ENCODE peak calls at places on chromosomes 6 and 20, in nine cellular contexts. Z is lower leg skin; L is brain microvascular endothelial cell; G is CD8-positive, alpha-beta T cell; T is stromal cell of bone marrow; Q is memory B cell; O is NCI-H1105; W is AG10803; K is AG08395. D is an unnamed sample.
A peak's percentile ranks its signal among the peaks of the same experiment; 100 is the strongest.

GRCh38 chr20:25294459-25295385 is 46.8 kb downstream of the PYGB start:
- DNase-seq in Z (no peak), L (peak; percentile 38), G (peak; percentile 64), T (no peak), Q (peak; percentile 41), O (no peak), W (peak; percentile 31), K (peak; percentile 75), D (peak; percentile 38)

GRCh38 chr6:128519132-128519930 is 1.1 kb downstream of the PTPRK start:
- DNase-seq in Z (peak; percentile 34), L (no peak), G (peak; percentile 29), T (peak; percentile 14), Q (no peak), O (peak; percentile 69), W (peak; percentile 50), K (peak; percentile 20), D (peak; percentile 67)

GRCh38 chr20:53608456-53609413 is 15.1 kb upstream of the ZNF217 start:
- DNase-seq in Z (no peak), L (no peak), G (peak; percentile 38), T (no peak), Q (no peak), O (no peak), W (peak; percentile 29), K (no peak), D (peak; percentile 33)

GRCh38 chr6:36387440-36388303 is at the start of gene ETV7:
- DNase-seq in Z (no peak), L (no peak), G (peak; percentile 20), T (peak; percentile 7), Q (peak; percentile 29), O (no peak), W (peak; percentile 24), K (peak; percentile 50), D (no peak)

GRCh38 chr6:107390056-107390455 is 69.3 kb downstream of the PDSS2 start:
- DNase-seq in Z (no peak), L (no peak), G (no peak), T (no peak), Q (no peak), O (no peak), W (no peak), K (no peak), D (no peak)

GRCh38 chr20:20362774-20363435 is 5.0 kb upstream of the INSM1 start:
- DNase-seq in Z (no peak), L (no peak), G (no peak), T (no peak), Q (no peak), O (peak; percentile 100), W (no peak), K (no peak), D (no peak)

GRCh38 chr6:39090036-39090435 is 24.9 kb downstream of the SAYSD1 start:
- DNase-seq in Z (no peak), L (no peak), G (no peak), T (no peak), Q (no peak), O (no peak), W (no peak), K (no peak), D (no peak)

GRCh38 chr6:4607026-4607704 is 169.0 kb upstream of the CDYL start:
- DNase-seq in Z (no peak), L (peak; percentile 20), G (no peak), T (peak; percentile 87), Q (no peak), O (no peak), W (peak; percentile 77), K (peak; percentile 65), D (peak; percentile 93)

GRCh38 chr6:140660295-140660694 is 1285.8 kb upstream of the CITED2 start:
- DNase-seq in Z (no peak), L (no peak), G (no peak), T (peak; percentile 24), Q (no peak), O (no peak), W (peak; percentile 74), K (peak; percentile 4), D (peak; percentile 22)